ENCODE peak calls at places on chromosome 15, in nine cellular contexts. B is Daoy; S is neuronal stem cell; R is neural crest cell; D is HT1080; T is stimulated activated naive CD4-positive, alpha-beta T cell; M is ACHN; H is ELR; Y is fibroblast of mammary gland. J is an unnamed sample.

GRCh38 chr15:80609111-80609510 is 86.0 kb upstream of the ABHD17C start:
- DNase-seq in B (no peak), S (no peak), R (no peak), D (no peak), T (no peak), M (no peak), H (no peak), Y (no peak), J (no peak)

GRCh38 chr15:36161781-36162212 is 417.6 kb upstream of the CDIN1 start:
- DNase-seq in B (peak), S (peak), R (no peak), D (no peak), T (no peak), M (no peak), H (no peak), Y (peak), J (no peak)

GRCh38 chr15:35863655-35864054 is 317.7 kb upstream of the DPH6 start:
- DNase-seq in B (no peak), S (no peak), R (no peak), D (no peak), T (no peak), M (no peak), H (no peak), Y (no peak), J (no peak)

GRCh38 chr15:68818671-68819450 is 1.8 kb downstream of the ANP32A start:
- DNase-seq in B (peak), S (peak), R (no peak), D (peak), T (no peak), M (peak), H (peak), Y (peak), J (peak)

GRCh38 chr15:45048784-45049631 is 26.0 kb downstream of the SORD start:
- DNase-seq in B (no peak), S (no peak), R (no peak), D (no peak), T (no peak), M (no peak), H (no peak), Y (no peak), J (peak)

GRCh38 chr15:84816694-84817460 is at the start of gene ALPK3:
- DNase-seq in B (no peak), S (peak), R (peak), D (no peak), T (no peak), M (no peak), H (no peak), Y (no peak), J (peak)

GRCh38 chr15:59792359-59792758 is 103.2 kb upstream of the BNIP2 start:
- DNase-seq in B (peak), S (no peak), R (no peak), D (no peak), T (no peak), M (no peak), H (no peak), Y (no peak), J (no peak)

GRCh38 chr15:80709542-80709941 is 14.4 kb downstream of the ABHD17C start:
- DNase-seq in B (no peak), S (no peak), R (no peak), D (no peak), T (no peak), M (no peak), H (no peak), Y (no peak), J (peak)

GRCh38 chr15:94367726-94368535 is 136.6 kb downstream of the MCTP2 start:
- DNase-seq in B (no peak), S (no peak), R (no peak), D (no peak), T (no peak), M (no peak), H (no peak), Y (no peak), J (no peak)

GRCh38 chr15:92638291-92638708 is 17.3 kb downstream of the FAM174B start:
- DNase-seq in B (peak), S (no peak), R (no peak), D (no peak), T (no peak), M (no peak), H (no peak), Y (no peak), J (no peak)

GRCh38 chr15:48856947-48857346 is 21.0 kb upstream of the EID1 start:
- DNase-seq in B (peak), S (no peak), R (no peak), D (no peak), T (no peak), M (no peak), H (no peak), Y (no peak), J (no peak)

GRCh38 chr15:34802803-34803395 is 7.5 kb upstream of the ACTC1 start:
- DNase-seq in B (no peak), S (no peak), R (no peak), D (no peak), T (no peak), M (no peak), H (no peak), Y (no peak), J (no peak)

GRCh38 chr15:34652726-34653033 is 69.2 kb upstream of the GOLGA8B start:
- DNase-seq in B (no peak), S (no peak), R (no peak), D (no peak), T (no peak), M (no peak), H (no peak), Y (no peak), J (no peak)

GRCh38 chr15:78264304-78265136 is at the start of gene DNAJA4:
- DNase-seq in B (peak), S (no peak), R (no peak), D (no peak), T (peak), M (peak), H (no peak), Y (peak), J (peak)

GRCh38 chr15:101054116-101054515 is 135.0 kb downstream of the LRRK1 start:
- DNase-seq in B (no peak), S (no peak), R (no peak), D (no peak), T (no peak), M (no peak), H (no peak), Y (no peak), J (no peak)

GRCh38 chr15:87752250-87752951 is 504.1 kb downstream of the NTRK3 start:
- DNase-seq in B (peak), S (no peak), R (no peak), D (peak), T (no peak), M (peak), H (peak), Y (peak), J (no peak)

GRCh38 chr15:74844319-74845207 is 1.6 kb upstream of the ULK3 start:
- DNase-seq in B (no peak), S (no peak), R (no peak), D (no peak), T (no peak), M (no peak), H (no peak), Y (no peak), J (no peak)

GRCh38 chr15:62071711-62072308 is 5.0 kb downstream of the C2CD4A start:
- DNase-seq in B (peak), S (no peak), R (no peak), D (no peak), T (no peak), M (peak), H (peak), Y (peak), J (no peak)

GRCh38 chr15:90911302-90911623 is 8.2 kb downstream of the MAN2A2 start:
- DNase-seq in B (no peak), S (no peak), R (no peak), D (no peak), T (no peak), M (no peak), H (no peak), Y (no peak), J (no peak)

GRCh38 chr15:55861115-55861514 is 118.2 kb upstream of the PRTG start:
- DNase-seq in B (no peak), S (no peak), R (no peak), D (no peak), T (no peak), M (no peak), H (no peak), Y (no peak), J (no peak)

GRCh38 chr15:69009353-69009752 is 5.1 kb upstream of the NOX5 start:
- DNase-seq in B (no peak), S (no peak), R (no peak), D (no peak), T (no peak), M (no peak), H (no peak), Y (no peak), J (no peak)

GRCh38 chr15:45919806-45920205 is 285.0 kb downstream of the SQOR start:
- DNase-seq in B (peak), S (no peak), R (no peak), D (peak), T (no peak), M (peak), H (peak), Y (peak), J (peak)

GRCh38 chr15:76979331-76979925 is 15.5 kb upstream of the PSTPIP1 start:
- DNase-seq in B (no peak), S (no peak), R (no peak), D (no peak), T (no peak), M (no peak), H (no peak), Y (no peak), J (no peak)

GRCh38 chr15:31473384-31474058 is 146.9 kb downstream of the KLF13 start:
- DNase-seq in B (no peak), S (no peak), R (no peak), D (no peak), T (no peak), M (no peak), H (no peak), Y (no peak), J (no peak)

GRCh38 chr15:49428392-49429095 is 5.5 kb downstream of the FGF7 start:
- DNase-seq in B (no peak), S (no peak), R (no peak), D (no peak), T (no peak), M (no peak), H (peak), Y (peak), J (no peak)

GRCh38 chr15:79007066-79007465 is 62.2 kb upstream of the CTSH start:
- DNase-seq in B (peak), S (peak), R (peak), D (peak), T (no peak), M (peak), H (peak), Y (peak), J (no peak)

GRCh38 chr15:26866298-26867198 is at the start of gene GABRA5:
- DNase-seq in B (peak), S (peak), R (peak), D (peak), T (no peak), M (peak), H (no peak), Y (no peak), J (no peak)

GRCh38 chr15:57496946-57497944 is 94.5 kb upstream of the MYZAP start:
- DNase-seq in B (no peak), S (no peak), R (no peak), D (no peak), T (no peak), M (no peak), H (no peak), Y (no peak), J (no peak)

GRCh38 chr15:70289191-70289955 is 191.7 kb upstream of the TLE3 start:
- DNase-seq in B (no peak), S (no peak), R (no peak), D (no peak), T (no peak), M (no peak), H (peak), Y (no peak), J (no peak)

GRCh38 chr15:57224664-57225063 is 151.6 kb upstream of the CGNL1 start:
- DNase-seq in B (no peak), S (no peak), R (no peak), D (peak), T (no peak), M (peak), H (peak), Y (peak), J (no peak)

J was measured in left lung.